ENCODE peak calls at places on chromosome 21, in four cellular contexts. P, S, E and I are unnamed samples.

GRCh38 chr21:34280389-34280795 is 83.4 kb upstream of the KCNE2 start:
- DNase-seq in S (no peak), E (peak; percentile 69), P (peak; percentile 53), I (no peak)

GRCh38 chr21:28731700-28732321 is 260.9 kb downstream of the LTN1 start:
- DNase-seq in S (no peak), P (peak; percentile 34), E (no peak), I (no peak)

GRCh38 chr21:46128106-46128982 is 27.0 kb downstream of the FTCD start:
- DNase-seq in P (peak; percentile 78), S (no peak), E (no peak), I (peak; percentile 89)

GRCh38 chr21:31235671-31236450 is 108.2 kb downstream of the TIAM1 start:
- DNase-seq in E (peak; percentile 48), P (no peak), S (no peak), I (no peak)

GRCh38 chr21:34690041-34690792 is 21.4 kb downstream of the CLIC6 start:
- DNase-seq in S (no peak), E (no peak), P (no peak), I (peak; percentile 26)

GRCh38 chr21:41477641-41478318 is 30.2 kb downstream of the TMPRSS2 start:
- DNase-seq in P (no peak), E (peak; percentile 62), S (no peak), I (peak; percentile 77)

GRCh38 chr21:41241341-41241740 is 73.4 kb downstream of the BACE2 start:
- DNase-seq in E (no peak), P (no peak), S (no peak), I (no peak)

GRCh38 chr21:39326607-39327307 is 13.3 kb upstream of the BRWD1 start:
- DNase-seq in E (no peak), S (no peak), P (no peak), I (no peak)

GRCh38 chr21:31546402-31547155 is 112.9 kb upstream of the SOD1 start:
- DNase-seq in S (no peak), E (peak; percentile 58), P (no peak), I (no peak)

GRCh38 chr21:21196087-21196486 is 197.9 kb downstream of the NCAM2 start:
- DNase-seq in S (peak; percentile 39), P (no peak), E (peak; percentile 30), I (no peak)

GRCh38 chr21:34129971-34130597 is 56.7 kb downstream of the MRPS6 start:
- DNase-seq in P (no peak), S (peak; percentile 48), E (peak; percentile 14), I (peak; percentile 32)

GRCh38 chr21:26572668-26573381 is at the start of gene CYYR1:
- DNase-seq in P (peak; percentile 29), E (peak; percentile 7), S (no peak), I (peak; percentile 39)

GRCh38 chr21:46498335-46499050 is 39.8 kb downstream of the DIP2A start:
- DNase-seq in S (peak; percentile 45), P (no peak), E (no peak), I (no peak)

GRCh38 chr21:34734696-34735095 is 65.9 kb downstream of the CLIC6 start:
- DNase-seq in S (no peak), P (no peak), E (no peak), I (no peak)

GRCh38 chr21:25913488-25913887 is 178.7 kb downstream of the GABPA start:
- DNase-seq in E (peak; percentile 38), S (no peak), P (no peak), I (no peak)

GRCh38 chr21:32726742-32727477 is 903 bp downstream of the SYNJ1 start:
- DNase-seq in E (peak; percentile 28), S (peak; percentile 18), P (peak; percentile 18), I (peak; percentile 65)

GRCh38 chr21:40445349-40445921 is 401.5 kb downstream of the DSCAM start:
- DNase-seq in E (no peak), S (no peak), P (no peak), I (no peak)

GRCh38 chr21:41610042-41610839 is 102.3 kb upstream of the TMPRSS2 start:
- DNase-seq in P (peak; percentile 55), S (peak; percentile 64), E (peak; percentile 76), I (peak; percentile 94)

GRCh38 chr21:25888711-25889110 is 153.9 kb downstream of the GABPA start:
- DNase-seq in S (no peak), E (no peak), P (no peak), I (no peak)

GRCh38 chr21:32764186-32764585 is 7.4 kb downstream of the PAXBP1 start:
- DNase-seq in S (no peak), E (no peak), P (no peak), I (no peak)

GRCh38 chr21:26845066-26845749 is at the start of gene ADAMTS1:
- DNase-seq in E (peak; percentile 96), P (peak; percentile 92), S (peak; percentile 92), I (peak; percentile 93)

GRCh38 chr21:34065015-34065414 is 8.4 kb upstream of the MRPS6 start:
- DNase-seq in E (no peak), P (no peak), S (no peak), I (no peak)

GRCh38 chr21:46420241-46421190 is 38.2 kb upstream of the DIP2A start:
- DNase-seq in P (no peak), E (no peak), S (no peak), I (peak; percentile 82)

GRCh38 chr21:27649746-27650145 is 682.9 kb upstream of the ADAMTS5 start:
- DNase-seq in P (no peak), S (peak; percentile 70), E (no peak), I (no peak)

GRCh38 chr21:45971487-45972352 is 9.8 kb upstream of the COL6A1 start:
- DNase-seq in P (peak; percentile 81), S (peak; percentile 87), E (peak; percentile 78), I (peak; percentile 96)

GRCh38 chr21:41501919-41502318 is 6.0 kb downstream of the TMPRSS2 start:
- DNase-seq in S (no peak), P (no peak), E (no peak), I (no peak)

GRCh38 chr21:31107151-31107785 is 69.0 kb upstream of the KRTAP19-8 start:
- DNase-seq in S (peak; percentile 25), E (no peak), P (no peak), I (no peak)

DNA sequence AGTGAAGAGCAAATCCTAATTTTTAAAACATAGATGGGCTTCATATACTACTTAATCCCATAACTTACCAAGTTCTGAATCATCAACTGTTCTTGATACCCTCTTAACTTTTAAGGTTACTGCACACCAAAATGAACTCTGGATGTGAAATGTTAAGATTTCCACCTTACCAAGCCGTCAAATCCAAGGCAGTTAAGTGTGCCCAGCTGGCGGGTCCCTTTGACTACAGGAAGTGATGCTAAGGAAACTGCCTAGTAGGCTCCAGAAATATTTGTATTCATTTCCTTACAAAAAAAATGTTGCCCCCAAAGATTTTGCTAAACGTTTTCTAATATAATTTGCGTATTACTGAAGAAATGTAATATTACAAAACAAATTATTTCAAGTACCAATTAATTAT is 10.7 kb downstream of the NRIP1 start:
- DNase-seq in P (no peak), E (no peak), S (no peak), I (no peak)
- H3K4me1 ChIP-seq in P (peaks cover 100% of the 10 kb centered on the region), E (peaks cover 44% of the 10 kb centered on the region), S (peaks cover 11% of the 10 kb centered on the region), I (peaks cover 47% of the 10 kb centered on the region)

GRCh38 chr21:42657676-42658319 is 4.4 kb downstream of the PDE9A start:
- DNase-seq in E (no peak), S (no peak), P (no peak), I (peak; percentile 65)
- H3K27me3 ChIP-seq in E (no peaks in the 10 kb centered on the region), S (peaks cover 27% of the 10 kb centered on the region), P (peaks cover 71% of the 10 kb centered on the region), I (peaks cover 35% of the 10 kb centered on the region)

GRCh38 chr21:44933199-44933937 is 6.5 kb upstream of the SLX9 start:
- DNase-seq in E (no peak), P (peak; percentile 12), S (no peak), I (no peak)
- H3K4me1 ChIP-seq in E (peaks cover 11% of the 10 kb centered on the region), P (peaks cover 30% of the 10 kb centered on the region), S (peaks cover 16% of the 10 kb centered on the region), I (peaks cover 24% of the 10 kb centered on the region)

GRCh38 chr21:38221594-38221993 is 35.2 kb upstream of the KCNJ15 start:
- DNase-seq in S (no peak), E (peak; percentile 37), P (no peak), I (peak; percentile 74)
- H3K27me3 ChIP-seq in S (no peaks in the 10 kb centered on the region), E (no peaks in the 10 kb centered on the region), P (no peaks in the 10 kb centered on the region), I (no peaks in the 10 kb centered on the region)

GRCh38 chr21:36433011-36433709 is 46.8 kb downstream of the CLDN14 start:
- DNase-seq in E (no peak), S (no peak), P (no peak), I (no peak)
- H3K4me1 ChIP-seq in E (peaks cover 14% of the 10 kb centered on the region), S (peaks cover 17% of the 10 kb centered on the region), P (peaks cover 17% of the 10 kb centered on the region), I (peaks cover 36% of the 10 kb centered on the region)

DNA sequence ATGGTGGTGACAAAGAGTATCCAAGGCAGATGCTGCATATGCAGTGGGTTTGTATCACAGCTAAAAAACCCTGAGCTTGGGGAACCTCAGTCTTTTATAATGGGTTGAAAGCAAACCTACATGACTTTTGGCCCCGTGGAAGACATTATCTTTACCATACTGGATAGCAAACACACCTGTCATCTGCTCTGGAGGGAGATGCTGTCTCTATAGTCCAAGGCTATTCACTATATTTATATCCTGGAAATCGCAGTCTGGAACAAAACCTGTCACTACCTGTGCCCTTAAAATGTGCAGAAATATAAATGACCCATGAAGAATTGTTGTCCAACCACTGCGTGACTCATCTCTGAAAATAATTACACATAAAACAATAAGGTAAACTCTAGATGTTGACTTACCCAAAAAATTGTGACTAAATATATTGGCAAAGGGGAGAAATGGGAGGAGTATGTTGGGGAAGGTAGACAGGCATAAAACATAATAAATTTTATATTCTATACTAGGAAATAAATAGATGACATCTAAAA is 121.0 kb upstream of the CXADR start:
- DNase-seq in S (no peak), E (no peak), P (no peak), I (no peak)
- H3K27me3 ChIP-seq in S (no peaks in the 10 kb centered on the region), E (no peaks in the 10 kb centered on the region), P (no peaks in the 10 kb centered on the region), I (no peaks in the 10 kb centered on the region)

DNA sequence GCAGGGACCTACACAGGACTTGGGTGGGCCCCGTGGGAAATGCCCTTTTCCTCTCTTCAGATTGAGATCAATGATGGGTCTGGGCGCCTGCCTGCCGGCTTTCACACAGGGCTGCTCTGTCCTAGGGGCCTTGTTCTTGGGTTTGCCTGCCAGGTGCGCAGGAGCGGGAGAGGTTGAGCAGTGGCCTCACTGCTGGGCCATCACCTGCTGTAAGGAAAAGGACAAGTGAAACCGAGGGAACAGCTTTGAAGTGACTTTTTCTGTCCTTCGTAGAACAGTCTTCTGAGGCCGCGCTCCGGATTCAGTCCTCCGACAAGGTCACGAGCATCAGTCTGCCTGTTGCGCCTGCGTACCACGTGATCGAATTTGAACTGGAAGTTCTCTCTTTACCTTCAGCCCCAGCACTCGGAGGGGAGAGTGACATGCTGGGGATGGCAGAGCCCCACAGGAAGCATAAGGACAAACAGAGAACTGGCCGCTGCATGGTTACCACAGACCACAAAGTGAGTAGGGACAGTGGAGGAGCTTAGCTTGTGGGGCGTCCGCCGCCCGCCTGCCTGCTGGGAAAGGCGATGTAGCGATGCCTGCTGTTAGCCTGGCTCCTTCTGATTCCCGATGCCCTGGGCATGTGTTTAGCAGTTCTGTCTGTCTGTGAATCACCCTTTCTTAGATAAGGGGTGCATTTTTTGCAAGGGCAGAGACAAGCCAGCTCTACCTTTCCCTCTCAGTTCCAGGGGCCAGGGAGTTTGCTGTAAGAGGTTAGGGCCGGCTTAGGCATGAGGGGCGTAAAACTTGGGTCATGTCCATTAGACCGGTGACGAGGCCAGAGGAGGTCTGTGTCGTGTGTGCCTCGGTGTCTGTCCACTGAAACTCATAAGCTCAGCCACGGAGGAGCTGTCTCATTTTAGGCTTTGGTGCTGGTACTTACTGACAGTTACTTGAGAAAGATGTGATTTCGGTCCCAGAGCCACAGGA is 19.5 kb upstream of the PWP2 start:
- DNase-seq in P (no peak), E (no peak), S (no peak), I (peak; percentile 18)
- H3K4me1 ChIP-seq in P (peaks cover 57% of the 10 kb centered on the region), E (no peaks in the 10 kb centered on the region), S (no peaks in the 10 kb centered on the region), I (no peaks in the 10 kb centered on the region)